ENCODE peak calls at places on chromosomes 11 and 22, in ten cellular contexts. One of them, this sample, is unnamed.
A peak's percentile ranks its signal among the peaks of the same experiment; 100 is the strongest.

GRCh38 chr11:74683941-74684481 is 47.2 kb downstream of the CHRDL2 start:
- DNase-seq in tibial nerve: no peak
- DNase-seq in dorsolateral prefrontal cortex: peak; percentile 31
- DNase-seq in upper lobe of right lung: peak; percentile 58
- DNase-seq in astrocyte of the spinal cord: no peak
- DNase-seq in bronchial epithelial cell: no peak
- DNase-seq in neural progenitor cell: no peak
- DNase-seq in AG04450: no peak
- DNase-seq in Panc1: no peak
- DNase-seq in fibroblast of pulmonary artery: no peak
- DNase-seq in this sample: no peak

GRCh38 chr22:20741008-20741633 is 32.8 kb upstream of the SERPIND1 start:
- DNase-seq in fibroblast of pulmonary artery: no peak
- DNase-seq in neural progenitor cell: no peak
- DNase-seq in tibial nerve: no peak
- DNase-seq in Panc1: no peak
- DNase-seq in bronchial epithelial cell: no peak
- DNase-seq in upper lobe of right lung: no peak
- DNase-seq in astrocyte of the spinal cord: no peak
- DNase-seq in dorsolateral prefrontal cortex: no peak
- DNase-seq in AG04450: no peak
- DNase-seq in this sample: no peak

GRCh38 chr11:83611616-83612015 is 325.4 kb upstream of the CCDC90B start:
- DNase-seq in upper lobe of right lung: no peak
- DNase-seq in bronchial epithelial cell: no peak
- DNase-seq in AG04450: no peak
- DNase-seq in neural progenitor cell: no peak
- DNase-seq in dorsolateral prefrontal cortex: no peak
- DNase-seq in astrocyte of the spinal cord: no peak
- DNase-seq in Panc1: no peak
- DNase-seq in fibroblast of pulmonary artery: no peak
- DNase-seq in tibial nerve: no peak
- DNase-seq in this sample: no peak

GRCh38 chr11:46976182-46976854 is 39.8 kb downstream of the CSTPP1 start:
- DNase-seq in astrocyte of the spinal cord: no peak
- DNase-seq in neural progenitor cell: no peak
- DNase-seq in dorsolateral prefrontal cortex: no peak
- DNase-seq in AG04450: no peak
- DNase-seq in fibroblast of pulmonary artery: no peak
- DNase-seq in bronchial epithelial cell: no peak
- DNase-seq in tibial nerve: no peak
- DNase-seq in upper lobe of right lung: no peak
- DNase-seq in Panc1: no peak
- DNase-seq in this sample: no peak

GRCh38 chr11:80849253-80849652 is 1408.4 kb upstream of the TENM4 start:
- DNase-seq in upper lobe of right lung: no peak
- DNase-seq in astrocyte of the spinal cord: no peak
- DNase-seq in Panc1: no peak
- DNase-seq in tibial nerve: no peak
- DNase-seq in AG04450: no peak
- DNase-seq in dorsolateral prefrontal cortex: no peak
- DNase-seq in neural progenitor cell: no peak
- DNase-seq in fibroblast of pulmonary artery: no peak
- DNase-seq in bronchial epithelial cell: no peak
- DNase-seq in this sample: no peak

GRCh38 chr11:74397531-74398243 is 546 bp downstream of the PGM2L1 start:
- DNase-seq in dorsolateral prefrontal cortex: no peak
- DNase-seq in astrocyte of the spinal cord: peak; percentile 68
- DNase-seq in fibroblast of pulmonary artery: no peak
- DNase-seq in neural progenitor cell: peak; percentile 59
- DNase-seq in upper lobe of right lung: peak; percentile 74
- DNase-seq in bronchial epithelial cell: peak; percentile 68
- DNase-seq in Panc1: no peak
- DNase-seq in AG04450: no peak
- DNase-seq in tibial nerve: no peak
- DNase-seq in this sample: peak; percentile 87

GRCh38 chr22:42562282-42562681 is 8.5 kb downstream of the SERHL2 start:
- DNase-seq in fibroblast of pulmonary artery: no peak
- DNase-seq in tibial nerve: no peak
- DNase-seq in neural progenitor cell: no peak
- DNase-seq in Panc1: no peak
- DNase-seq in dorsolateral prefrontal cortex: no peak
- DNase-seq in upper lobe of right lung: no peak
- DNase-seq in AG04450: no peak
- DNase-seq in astrocyte of the spinal cord: no peak
- DNase-seq in bronchial epithelial cell: no peak
- DNase-seq in this sample: no peak

GRCh38 chr22:42889290-42889689 is 32.2 kb upstream of the ARFGAP3 start:
- DNase-seq in bronchial epithelial cell: no peak
- DNase-seq in fibroblast of pulmonary artery: no peak
- DNase-seq in astrocyte of the spinal cord: no peak
- DNase-seq in dorsolateral prefrontal cortex: no peak
- DNase-seq in upper lobe of right lung: no peak
- DNase-seq in AG04450: no peak
- DNase-seq in Panc1: no peak
- DNase-seq in neural progenitor cell: no peak
- DNase-seq in tibial nerve: peak; percentile 17
- DNase-seq in this sample: no peak

GRCh38 chr11:61820174-61820573 is 3.4 kb upstream of the FADS1 start:
- DNase-seq in astrocyte of the spinal cord: peak; percentile 20
- DNase-seq in tibial nerve: no peak
- DNase-seq in Panc1: no peak
- DNase-seq in neural progenitor cell: no peak
- DNase-seq in fibroblast of pulmonary artery: no peak
- DNase-seq in upper lobe of right lung: no peak
- DNase-seq in dorsolateral prefrontal cortex: no peak
- DNase-seq in AG04450: no peak
- DNase-seq in bronchial epithelial cell: peak; percentile 94
- DNase-seq in this sample: no peak

GRCh38 chr11:2581931-2582435 is 117.8 kb downstream of the KCNQ1OT1 start:
- DNase-seq in neural progenitor cell: no peak
- DNase-seq in bronchial epithelial cell: no peak
- DNase-seq in Panc1: no peak
- DNase-seq in dorsolateral prefrontal cortex: peak; percentile 28
- DNase-seq in upper lobe of right lung: peak; percentile 62
- DNase-seq in tibial nerve: no peak
- DNase-seq in fibroblast of pulmonary artery: no peak
- DNase-seq in astrocyte of the spinal cord: no peak
- DNase-seq in AG04450: no peak
- DNase-seq in this sample: no peak

GRCh38 chr11:95516786-95517185 is 272.8 kb downstream of the FAM76B start:
- DNase-seq in neural progenitor cell: no peak
- DNase-seq in upper lobe of right lung: no peak
- DNase-seq in tibial nerve: no peak
- DNase-seq in dorsolateral prefrontal cortex: no peak
- DNase-seq in fibroblast of pulmonary artery: peak; percentile 64
- DNase-seq in bronchial epithelial cell: peak; percentile 96
- DNase-seq in astrocyte of the spinal cord: no peak
- DNase-seq in AG04450: peak; percentile 72
- DNase-seq in Panc1: no peak
- DNase-seq in this sample: no peak

GRCh38 chr11:123593570-123593969 is 60.9 kb downstream of the SCN3B start:
- DNase-seq in bronchial epithelial cell: no peak
- DNase-seq in astrocyte of the spinal cord: no peak
- DNase-seq in neural progenitor cell: no peak
- DNase-seq in AG04450: no peak
- DNase-seq in fibroblast of pulmonary artery: no peak
- DNase-seq in upper lobe of right lung: no peak
- DNase-seq in Panc1: no peak
- DNase-seq in tibial nerve: no peak
- DNase-seq in dorsolateral prefrontal cortex: no peak
- DNase-seq in this sample: no peak

GRCh38 chr11:27200779-27201453 is 160.3 kb downstream of the BBOX1 start:
- DNase-seq in astrocyte of the spinal cord: no peak
- DNase-seq in upper lobe of right lung: no peak
- DNase-seq in dorsolateral prefrontal cortex: no peak
- DNase-seq in neural progenitor cell: no peak
- DNase-seq in bronchial epithelial cell: no peak
- DNase-seq in fibroblast of pulmonary artery: no peak
- DNase-seq in tibial nerve: no peak
- DNase-seq in Panc1: no peak
- DNase-seq in AG04450: no peak
- DNase-seq in this sample: peak; percentile 17

GRCh38 chr22:46121079-46121478 is 29.2 kb upstream of the PPARA start:
- DNase-seq in Panc1: no peak
- DNase-seq in AG04450: no peak
- DNase-seq in astrocyte of the spinal cord: no peak
- DNase-seq in neural progenitor cell: no peak
- DNase-seq in fibroblast of pulmonary artery: no peak
- DNase-seq in bronchial epithelial cell: no peak
- DNase-seq in tibial nerve: no peak
- DNase-seq in upper lobe of right lung: no peak
- DNase-seq in dorsolateral prefrontal cortex: no peak
- DNase-seq in this sample: no peak

GRCh38 chr11:80103149-80103859 is 662.5 kb upstream of the TENM4 start:
- DNase-seq in fibroblast of pulmonary artery: peak; percentile 60
- DNase-seq in tibial nerve: no peak
- DNase-seq in upper lobe of right lung: no peak
- DNase-seq in bronchial epithelial cell: peak; percentile 91
- DNase-seq in dorsolateral prefrontal cortex: no peak
- DNase-seq in Panc1: peak; percentile 2
- DNase-seq in astrocyte of the spinal cord: peak; percentile 93
- DNase-seq in neural progenitor cell: no peak
- DNase-seq in AG04450: peak; percentile 79
- DNase-seq in this sample: no peak

GRCh38 chr11:26753738-26754504 is 32.1 kb upstream of the SLC5A12 start:
- DNase-seq in fibroblast of pulmonary artery: peak; percentile 86
- DNase-seq in neural progenitor cell: peak; percentile 79
- DNase-seq in dorsolateral prefrontal cortex: no peak
- DNase-seq in bronchial epithelial cell: peak; percentile 63
- DNase-seq in upper lobe of right lung: no peak
- DNase-seq in Panc1: peak; percentile 13
- DNase-seq in astrocyte of the spinal cord: peak; percentile 82
- DNase-seq in AG04450: peak; percentile 45
- DNase-seq in tibial nerve: peak; percentile 81
- DNase-seq in this sample: peak; percentile 36

GRCh38 chr11:67468056-67468455 is 995 bp downstream of the TMEM134 start:
- DNase-seq in AG04450: no peak
- DNase-seq in bronchial epithelial cell: peak; percentile 86
- DNase-seq in upper lobe of right lung: peak; percentile 92
- DNase-seq in tibial nerve: no peak
- DNase-seq in neural progenitor cell: no peak
- DNase-seq in astrocyte of the spinal cord: no peak
- DNase-seq in fibroblast of pulmonary artery: no peak
- DNase-seq in dorsolateral prefrontal cortex: peak; percentile 61
- DNase-seq in Panc1: no peak
- DNase-seq in this sample: no peak

GRCh38 chr11:15801616-15802015 is 554.7 kb downstream of the SOX6 start:
- DNase-seq in tibial nerve: no peak
- DNase-seq in upper lobe of right lung: no peak
- DNase-seq in fibroblast of pulmonary artery: no peak
- DNase-seq in AG04450: no peak
- DNase-seq in astrocyte of the spinal cord: peak; percentile 66
- DNase-seq in Panc1: no peak
- DNase-seq in dorsolateral prefrontal cortex: no peak
- DNase-seq in neural progenitor cell: no peak
- DNase-seq in bronchial epithelial cell: no peak
- DNase-seq in this sample: no peak
- H3K4me3 ChIP-seq in tibial nerve: no peak overlapping the region
- H3K4me3 ChIP-seq in upper lobe of right lung: no peak overlapping the region
- H3K4me3 ChIP-seq in fibroblast of pulmonary artery: no peak overlapping the region
- H3K4me3 ChIP-seq in AG04450: no peak overlapping the region
- H3K4me3 ChIP-seq in astrocyte of the spinal cord: no peak overlapping the region
- H3K4me3 ChIP-seq in Panc1: no peak overlapping the region
- H3K4me3 ChIP-seq in dorsolateral prefrontal cortex: no peak overlapping the region
- H3K4me3 ChIP-seq in neural progenitor cell: no peak overlapping the region
- H3K4me3 ChIP-seq in bronchial epithelial cell: no peak overlapping the region
- H3K4me3 ChIP-seq in this sample: no peak overlapping the region

GRCh38 chr11:64918056-64918455 is 1.0 kb upstream of the ATG2A start:
- DNase-seq in tibial nerve: no peak
- DNase-seq in neural progenitor cell: peak; percentile 33
- DNase-seq in astrocyte of the spinal cord: peak; percentile 71
- DNase-seq in fibroblast of pulmonary artery: peak; percentile 63
- DNase-seq in Panc1: no peak
- DNase-seq in upper lobe of right lung: no peak
- DNase-seq in bronchial epithelial cell: peak; percentile 25
- DNase-seq in AG04450: peak; percentile 23
- DNase-seq in dorsolateral prefrontal cortex: no peak
- DNase-seq in this sample: peak; percentile 19
- H3K4me3 ChIP-seq in tibial nerve: peak overlapping the region; percentile 86
- H3K4me3 ChIP-seq in neural progenitor cell: peak overlapping the region; percentile 90
- H3K4me3 ChIP-seq in astrocyte of the spinal cord: peak overlapping the region; percentile 59
- H3K4me3 ChIP-seq in fibroblast of pulmonary artery: peak overlapping the region; percentile 69
- H3K4me3 ChIP-seq in Panc1: peak overlapping the region; percentile 97
- H3K4me3 ChIP-seq in upper lobe of right lung: peak overlapping the region; percentile 78
- H3K4me3 ChIP-seq in bronchial epithelial cell: no peak overlapping the region
- H3K4me3 ChIP-seq in AG04450: peak overlapping the region; percentile 61
- H3K4me3 ChIP-seq in dorsolateral prefrontal cortex: peak overlapping the region; percentile 93
- H3K4me3 ChIP-seq in this sample: peak overlapping the region; percentile 62

DNA sequence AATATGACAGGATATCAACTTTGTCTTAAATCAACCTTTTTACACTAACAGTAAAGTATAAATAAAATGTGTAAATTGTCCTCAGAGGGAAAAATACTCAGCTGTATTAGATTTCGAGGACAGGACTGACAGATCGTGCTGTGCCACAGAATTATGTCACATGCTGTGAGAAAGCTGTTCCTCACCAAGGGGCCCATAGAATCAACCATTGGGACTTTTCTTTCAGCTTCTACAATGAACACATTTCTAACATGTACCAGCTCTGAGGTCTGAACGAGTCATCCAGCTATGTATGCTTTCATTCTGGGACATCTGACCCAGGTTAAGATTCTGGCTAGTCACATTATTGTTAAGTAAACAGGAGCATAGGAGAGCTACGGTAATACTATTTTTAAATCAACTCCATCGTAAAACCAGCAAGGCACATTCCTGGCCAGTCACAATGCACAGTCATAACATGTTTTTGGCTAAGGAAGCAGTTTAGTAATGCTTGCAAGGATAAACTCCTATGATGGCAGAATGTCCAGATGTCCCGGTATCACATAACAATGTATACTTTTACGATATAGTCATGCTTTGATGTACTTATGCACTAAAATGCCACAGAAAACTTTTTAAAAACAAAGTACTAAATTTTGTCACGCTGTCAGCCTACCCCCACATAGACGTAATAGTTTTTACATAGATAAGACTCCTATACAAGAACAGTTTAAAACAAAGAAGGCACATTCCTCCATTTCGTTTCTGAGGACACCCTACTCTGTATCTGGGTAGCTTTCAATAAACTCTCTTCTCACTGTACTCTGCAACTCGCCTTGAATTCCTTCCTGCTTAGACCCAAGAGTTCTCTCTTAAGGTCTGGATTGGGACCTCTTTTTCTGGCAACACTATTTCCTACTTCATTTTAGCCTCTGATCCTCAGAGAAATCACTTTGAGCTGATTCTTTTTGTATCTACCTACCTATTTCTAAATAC is 27.4 kb downstream of the ZNF214 start:
- DNase-seq in Panc1: peak; percentile 74
- DNase-seq in AG04450: peak; percentile 94
- DNase-seq in tibial nerve: no peak
- DNase-seq in upper lobe of right lung: no peak
- DNase-seq in dorsolateral prefrontal cortex: no peak
- DNase-seq in fibroblast of pulmonary artery: peak; percentile 82
- DNase-seq in neural progenitor cell: no peak
- DNase-seq in astrocyte of the spinal cord: peak; percentile 94
- DNase-seq in bronchial epithelial cell: peak; percentile 84
- DNase-seq in this sample: no peak
- H3K4me3 ChIP-seq in Panc1: no peak overlapping the region
- H3K4me3 ChIP-seq in AG04450: no peak overlapping the region
- H3K4me3 ChIP-seq in tibial nerve: no peak overlapping the region
- H3K4me3 ChIP-seq in upper lobe of right lung: no peak overlapping the region
- H3K4me3 ChIP-seq in dorsolateral prefrontal cortex: no peak overlapping the region
- H3K4me3 ChIP-seq in fibroblast of pulmonary artery: peak overlapping the region; percentile 31
- H3K4me3 ChIP-seq in neural progenitor cell: no peak overlapping the region
- H3K4me3 ChIP-seq in astrocyte of the spinal cord: no peak overlapping the region
- H3K4me3 ChIP-seq in bronchial epithelial cell: no peak overlapping the region
- H3K4me3 ChIP-seq in this sample: no peak overlapping the region

GRCh38 chr11:68891356-68891948 is 12.2 kb downstream of the MRPL21 start:
- DNase-seq in AG04450: no peak
- DNase-seq in Panc1: no peak
- DNase-seq in bronchial epithelial cell: no peak
- DNase-seq in dorsolateral prefrontal cortex: no peak
- DNase-seq in tibial nerve: no peak
- DNase-seq in astrocyte of the spinal cord: no peak
- DNase-seq in neural progenitor cell: no peak
- DNase-seq in fibroblast of pulmonary artery: no peak
- DNase-seq in upper lobe of right lung: no peak
- DNase-seq in this sample: no peak
- H3K4me3 ChIP-seq in AG04450: no peak overlapping the region
- H3K4me3 ChIP-seq in Panc1: no peak overlapping the region
- H3K4me3 ChIP-seq in bronchial epithelial cell: no peak overlapping the region
- H3K4me3 ChIP-seq in dorsolateral prefrontal cortex: no peak overlapping the region
- H3K4me3 ChIP-seq in tibial nerve: no peak overlapping the region
- H3K4me3 ChIP-seq in astrocyte of the spinal cord: no peak overlapping the region
- H3K4me3 ChIP-seq in neural progenitor cell: no peak overlapping the region
- H3K4me3 ChIP-seq in fibroblast of pulmonary artery: no peak overlapping the region
- H3K4me3 ChIP-seq in upper lobe of right lung: no peak overlapping the region
- H3K4me3 ChIP-seq in this sample: no peak overlapping the region